ENCODE peak calls at places on chromosomes 1 and 21, in ten cellular contexts. Q, B, O, N, Z, J, K, I, H and U are unnamed samples.

GRCh38 chr1:32877211-32878110 is 6.7 kb upstream of the FNDC5 start:
- DNase-seq in Q (no peak), B (no peak), O (no peak), N (no peak), Z (peak; percentile 59), J (no peak), K (peak; percentile 72), I (no peak), H (no peak), U (no peak)

GRCh38 chr1:204104331-204105222 is 31.7 kb downstream of the SOX13 start:
- DNase-seq in Q (no peak), B (no peak), O (peak; percentile 34), N (no peak), Z (peak; percentile 54), J (peak; percentile 92), K (no peak), I (no peak), H (no peak), U (peak; percentile 96)

GRCh38 chr1:91883470-91883869 is 2.5 kb downstream of the TGFBR3 start:
- DNase-seq in Q (peak; percentile 75), B (no peak), O (peak; percentile 23), N (peak; percentile 70), Z (no peak), J (peak; percentile 35), K (no peak), I (no peak), H (no peak), U (peak; percentile 68)

GRCh38 chr21:31501921-31502320 is 157.6 kb upstream of the SOD1 start:
- DNase-seq in Q (no peak), B (no peak), O (no peak), N (no peak), Z (no peak), J (no peak), K (no peak), I (no peak), H (no peak), U (peak; percentile 87)

GRCh38 chr21:46108827-46109226 is 10.9 kb downstream of the COL6A2 start:
- DNase-seq in Q (peak; percentile 12), B (no peak), O (no peak), N (no peak), Z (no peak), J (no peak), K (no peak), I (no peak), H (no peak), U (no peak)

GRCh38 chr1:157198619-157199420 is 60.6 kb upstream of the ETV3 start:
- DNase-seq in Q (no peak), B (peak; percentile 65), O (no peak), N (no peak), Z (no peak), J (no peak), K (no peak), I (no peak), H (no peak), U (no peak)

GRCh38 chr1:85581138-85581801 is 709 bp downstream of the CCN1 start:
- DNase-seq in Q (peak; percentile 86), B (peak; percentile 81), O (no peak), N (peak; percentile 85), Z (peak; percentile 83), J (peak; percentile 96), K (peak; percentile 72), I (peak; percentile 66), H (peak; percentile 13), U (peak; percentile 69)

GRCh38 chr1:32062867-32063230 is 9.9 kb upstream of the TMEM39B start:
- DNase-seq in Q (peak; percentile 39), B (no peak), O (no peak), N (no peak), Z (no peak), J (no peak), K (no peak), I (no peak), H (no peak), U (no peak)